ENCODE peak calls at places on chromosome 21, in seven cellular contexts. One of them, this sample, is unnamed. For H3K36me3, the result is how much of the 10 kb centered on the place peaks cover.

GRCh38 chr21:44958471-44959191 is 18.8 kb downstream of the SLX9 start:
- DNase-seq in fibroblast of lung: peak
- DNase-seq in thoracic aorta: peak
- DNase-seq in GM06990: no peak
- DNase-seq in PC-9: no peak
- DNase-seq in lung: no peak
- DNase-seq in heart left ventricle: peak
- DNase-seq in this sample: peak

GRCh38 chr21:18030248-18030647 is 211.1 kb upstream of the C21orf91 start:
- DNase-seq in PC-9: no peak
- DNase-seq in heart left ventricle: no peak
- DNase-seq in thoracic aorta: no peak
- DNase-seq in GM06990: peak
- DNase-seq in fibroblast of lung: no peak
- DNase-seq in lung: no peak
- DNase-seq in this sample: no peak

GRCh38 chr21:25898671-25899070 is 163.9 kb downstream of the GABPA start:
- DNase-seq in PC-9: no peak
- DNase-seq in thoracic aorta: no peak
- DNase-seq in fibroblast of lung: no peak
- DNase-seq in heart left ventricle: no peak
- DNase-seq in lung: no peak
- DNase-seq in GM06990: no peak
- DNase-seq in this sample: no peak

GRCh38 chr21:33732038-33732437 is 89.7 kb downstream of the ITSN1 start:
- DNase-seq in lung: no peak
- DNase-seq in GM06990: no peak
- DNase-seq in heart left ventricle: no peak
- DNase-seq in PC-9: no peak
- DNase-seq in fibroblast of lung: peak
- DNase-seq in thoracic aorta: no peak
- DNase-seq in this sample: no peak

GRCh38 chr21:41164981-41165650 is 2.8 kb upstream of the BACE2 start:
- DNase-seq in GM06990: no peak
- DNase-seq in heart left ventricle: no peak
- DNase-seq in lung: no peak
- DNase-seq in thoracic aorta: no peak
- DNase-seq in PC-9: peak
- DNase-seq in fibroblast of lung: peak
- DNase-seq in this sample: no peak

GRCh38 chr21:38958940-38959685 is 153.4 kb downstream of the ETS2 start:
- DNase-seq in GM06990: no peak
- DNase-seq in heart left ventricle: peak
- DNase-seq in PC-9: no peak
- DNase-seq in lung: peak
- DNase-seq in thoracic aorta: no peak
- DNase-seq in fibroblast of lung: peak
- DNase-seq in this sample: no peak

GRCh38 chr21:25881524-25882376 is 147.0 kb downstream of the GABPA start:
- DNase-seq in PC-9: no peak
- DNase-seq in lung: peak
- DNase-seq in heart left ventricle: peak
- DNase-seq in thoracic aorta: peak
- DNase-seq in GM06990: peak
- DNase-seq in fibroblast of lung: peak
- DNase-seq in this sample: peak

GRCh38 chr21:20875741-20876140 is 122.5 kb upstream of the NCAM2 start:
- DNase-seq in GM06990: no peak
- DNase-seq in lung: no peak
- DNase-seq in fibroblast of lung: no peak
- DNase-seq in heart left ventricle: no peak
- DNase-seq in PC-9: no peak
- DNase-seq in thoracic aorta: no peak
- DNase-seq in this sample: no peak

GRCh38 chr21:39088831-39089380 is 94.3 kb downstream of the PSMG1 start:
- DNase-seq in lung: no peak
- DNase-seq in GM06990: no peak
- DNase-seq in thoracic aorta: no peak
- DNase-seq in heart left ventricle: no peak
- DNase-seq in PC-9: no peak
- DNase-seq in fibroblast of lung: peak
- DNase-seq in this sample: no peak

GRCh38 chr21:46256501-46256994 is 28.0 kb upstream of the LSS start:
- DNase-seq in heart left ventricle: peak
- DNase-seq in fibroblast of lung: no peak
- DNase-seq in GM06990: no peak
- DNase-seq in PC-9: no peak
- DNase-seq in thoracic aorta: no peak
- DNase-seq in lung: no peak
- DNase-seq in this sample: peak
- H3K36me3 ChIP-seq in heart left ventricle: half or more
- H3K36me3 ChIP-seq in fibroblast of lung: under half
- H3K36me3 ChIP-seq in GM06990: under half
- H3K36me3 ChIP-seq in PC-9: under half
- H3K36me3 ChIP-seq in thoracic aorta: half or more
- H3K36me3 ChIP-seq in lung: half or more
- H3K36me3 ChIP-seq in this sample: half or more

DNA sequence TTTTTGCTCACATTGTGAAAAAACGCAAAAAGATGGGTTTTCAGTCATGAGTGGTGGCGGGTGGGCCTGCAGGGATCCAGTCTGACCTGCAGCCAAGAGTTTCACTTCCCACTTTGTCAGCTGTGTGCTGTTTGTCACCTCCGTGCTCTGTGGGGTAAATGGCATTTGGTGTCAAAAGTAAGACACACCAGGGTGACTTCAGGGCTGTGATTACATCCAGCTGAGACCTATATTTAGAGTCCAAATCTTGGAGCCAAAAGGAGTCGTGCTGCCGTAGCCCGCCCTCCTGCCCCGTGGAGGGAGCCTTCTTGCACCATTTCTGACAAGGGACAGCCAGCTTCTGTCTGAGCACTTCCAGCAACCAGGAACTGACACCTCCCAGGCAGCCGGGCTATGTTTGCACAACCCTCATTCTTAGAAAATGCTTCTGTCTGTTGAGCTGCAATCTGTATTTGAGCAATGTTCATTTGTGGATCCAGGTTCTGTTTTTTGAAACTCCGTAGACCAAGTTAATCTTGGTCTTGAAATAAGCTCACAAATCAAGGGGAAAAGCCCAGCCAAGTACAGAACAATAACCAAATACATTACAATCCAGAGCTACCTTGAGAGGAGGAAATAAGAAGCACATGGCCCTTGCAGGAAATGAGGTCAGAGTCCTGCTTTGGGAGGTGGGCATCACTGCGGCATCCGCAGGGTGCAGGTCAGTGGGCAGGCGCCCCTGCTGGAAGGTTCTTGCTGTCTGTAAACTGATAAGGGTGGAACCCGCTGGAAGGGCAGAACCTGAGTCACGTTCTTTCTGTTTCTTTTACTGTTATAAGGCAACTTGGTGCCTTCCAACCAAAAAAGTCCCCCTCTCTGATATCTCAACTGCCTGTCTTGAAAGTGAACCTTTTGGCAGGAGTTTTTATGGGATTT is 14.4 kb downstream of the ABCG1 start:
- DNase-seq in GM06990: peak
- DNase-seq in heart left ventricle: peak
- DNase-seq in lung: peak
- DNase-seq in thoracic aorta: peak
- DNase-seq in PC-9: peak
- DNase-seq in fibroblast of lung: no peak
- DNase-seq in this sample: peak
- TF ChIP-seq CTCF in GM06990: peak
- TF ChIP-seq CTCF in heart left ventricle: peak
- TF ChIP-seq CTCF in lung: no peak
- TF ChIP-seq CTCF in thoracic aorta: peak
- TF ChIP-seq CTCF in PC-9: no peak
- TF ChIP-seq CTCF in fibroblast of lung: no peak
- TF ChIP-seq CTCF in this sample: no peak

GRCh38 chr21:37009740-37010341 is 3.3 kb downstream of the RIPPLY3 start:
- DNase-seq in GM06990: peak
- DNase-seq in heart left ventricle: peak
- DNase-seq in PC-9: peak
- DNase-seq in thoracic aorta: peak
- DNase-seq in lung: peak
- DNase-seq in fibroblast of lung: peak
- DNase-seq in this sample: peak
- H3K4me3 ChIP-seq in GM06990: peak
- H3K4me3 ChIP-seq in heart left ventricle: no peak
- H3K4me3 ChIP-seq in PC-9: peak
- H3K4me3 ChIP-seq in thoracic aorta: peak
- H3K4me3 ChIP-seq in lung: no peak
- H3K4me3 ChIP-seq in fibroblast of lung: peak
- H3K4me3 ChIP-seq in this sample: no peak

GRCh38 chr21:31945116-31945515 is 72.3 kb downstream of the HUNK start:
- DNase-seq in lung: no peak
- DNase-seq in thoracic aorta: no peak
- DNase-seq in PC-9: no peak
- DNase-seq in heart left ventricle: no peak
- DNase-seq in fibroblast of lung: no peak
- DNase-seq in GM06990: no peak
- DNase-seq in this sample: no peak

GRCh38 chr21:31946236-31946635 is 73.4 kb downstream of the HUNK start:
- DNase-seq in GM06990: no peak
- DNase-seq in fibroblast of lung: no peak
- DNase-seq in lung: no peak
- DNase-seq in PC-9: no peak
- DNase-seq in heart left ventricle: no peak
- DNase-seq in thoracic aorta: no peak
- DNase-seq in this sample: no peak

GRCh38 chr21:31945576-31945975 is 72.8 kb downstream of the HUNK start:
- DNase-seq in thoracic aorta: no peak
- DNase-seq in GM06990: no peak
- DNase-seq in fibroblast of lung: peak
- DNase-seq in heart left ventricle: no peak
- DNase-seq in lung: no peak
- DNase-seq in PC-9: no peak
- DNase-seq in this sample: no peak

GRCh38 chr21:31952828-31953227 is 80.0 kb downstream of the HUNK start:
- DNase-seq in lung: no peak
- DNase-seq in heart left ventricle: no peak
- DNase-seq in PC-9: no peak
- DNase-seq in thoracic aorta: no peak
- DNase-seq in fibroblast of lung: no peak
- DNase-seq in GM06990: no peak
- DNase-seq in this sample: no peak

GRCh38 chr21:31948681-31949080 is 75.9 kb downstream of the HUNK start:
- DNase-seq in GM06990: no peak
- DNase-seq in heart left ventricle: no peak
- DNase-seq in thoracic aorta: no peak
- DNase-seq in lung: no peak
- DNase-seq in PC-9: no peak
- DNase-seq in fibroblast of lung: no peak
- DNase-seq in this sample: no peak
- H3K36me3 ChIP-seq in GM06990: under half
- H3K36me3 ChIP-seq in heart left ventricle: under half
- H3K36me3 ChIP-seq in thoracic aorta: under half
- H3K36me3 ChIP-seq in lung: under half
- H3K36me3 ChIP-seq in PC-9: under half
- H3K36me3 ChIP-seq in fibroblast of lung: under half
- H3K36me3 ChIP-seq in this sample: under half

DNA sequence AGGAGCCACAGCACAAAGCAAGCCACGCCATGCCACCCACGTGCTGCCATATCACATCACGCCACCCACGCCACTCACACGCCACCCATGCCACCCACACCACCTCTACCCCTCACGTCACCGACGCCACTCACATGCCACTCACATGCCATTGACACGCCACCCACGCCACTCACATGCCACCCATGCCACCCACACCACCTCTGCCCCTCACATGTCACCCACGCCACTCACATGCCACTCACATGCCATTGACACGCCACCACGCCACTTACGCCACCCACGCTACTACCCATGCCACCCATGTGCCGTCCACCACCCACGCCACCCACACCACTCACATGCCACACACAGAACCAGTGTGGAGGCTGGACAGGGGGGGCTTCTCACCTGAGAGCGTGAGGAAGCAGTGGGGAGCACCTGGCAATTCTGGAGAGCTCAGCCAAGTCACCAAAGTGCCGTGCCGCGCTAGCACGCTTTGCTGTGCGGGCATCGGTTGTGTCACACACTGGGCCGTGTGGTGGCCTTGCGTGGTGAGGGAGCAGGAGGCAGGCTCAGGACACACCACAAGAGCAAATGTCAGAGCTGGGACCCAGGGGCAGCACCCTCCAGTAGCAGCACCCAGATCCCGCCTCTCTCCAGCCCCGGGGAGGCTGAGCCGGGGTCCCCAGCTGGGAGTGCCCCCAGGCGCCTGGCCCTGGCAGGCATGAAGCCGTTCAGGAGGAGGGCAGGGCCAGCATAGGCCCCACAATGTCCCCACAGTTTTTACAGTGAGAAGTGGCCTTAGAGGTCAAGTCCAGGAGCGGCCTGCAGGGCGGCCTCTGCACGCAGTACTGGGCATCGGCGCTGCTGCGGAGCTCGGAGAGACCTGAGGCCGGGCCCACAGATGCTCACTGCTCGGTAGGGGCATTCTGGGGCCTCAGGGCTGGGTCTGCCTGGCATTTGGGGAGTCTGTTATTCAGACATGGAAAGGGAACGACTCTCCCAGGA is 70.0 kb downstream of the AGPAT3 start:
- DNase-seq in PC-9: no peak
- DNase-seq in thoracic aorta: no peak
- DNase-seq in heart left ventricle: no peak
- DNase-seq in GM06990: no peak
- DNase-seq in lung: no peak
- DNase-seq in fibroblast of lung: no peak
- DNase-seq in this sample: no peak
- TF ChIP-seq CTCF in PC-9: no peak
- TF ChIP-seq CTCF in thoracic aorta: no peak
- TF ChIP-seq CTCF in heart left ventricle: no peak
- TF ChIP-seq CTCF in GM06990: no peak
- TF ChIP-seq CTCF in lung: no peak
- TF ChIP-seq CTCF in fibroblast of lung: no peak
- TF ChIP-seq CTCF in this sample: no peak

GRCh38 chr21:16539041-16539440 is 809.3 kb downstream of the USP25 start:
- DNase-seq in thoracic aorta: no peak
- DNase-seq in fibroblast of lung: peak
- DNase-seq in lung: no peak
- DNase-seq in heart left ventricle: no peak
- DNase-seq in GM06990: no peak
- DNase-seq in PC-9: no peak
- DNase-seq in this sample: no peak
- H3K4me3 ChIP-seq in thoracic aorta: no peak
- H3K4me3 ChIP-seq in fibroblast of lung: peak
- H3K4me3 ChIP-seq in lung: no peak
- H3K4me3 ChIP-seq in heart left ventricle: no peak
- H3K4me3 ChIP-seq in GM06990: no peak
- H3K4me3 ChIP-seq in PC-9: no peak
- H3K4me3 ChIP-seq in this sample: no peak